ENCODE peak calls at places on chromosomes 2 and 18, in four cellular contexts. One of them, this sample, is unnamed.

GRCh38 chr2:234269769-234270204 is 219.3 kb downstream of the SPP2 start:
- DNase-seq in K562: no peak
- DNase-seq in HepG2: no peak
- DNase-seq in GM12878: no peak
- DNase-seq in this sample: no peak

GRCh38 chr2:84846041-84846663 is 34.7 kb downstream of the TRABD2A start:
- DNase-seq in HepG2: no peak
- DNase-seq in GM12878: no peak
- DNase-seq in K562: no peak
- DNase-seq in this sample: no peak

GRCh38 chr2:1743396-1744150 is 742 bp downstream of the PXDN start:
- DNase-seq in HepG2: no peak
- DNase-seq in GM12878: no peak
- DNase-seq in K562: no peak
- DNase-seq in this sample: peak; percentile 25

GRCh38 chr18:42275949-42276730 is 321.1 kb downstream of the PIK3C3 start:
- DNase-seq in K562: no peak
- DNase-seq in GM12878: no peak
- DNase-seq in HepG2: no peak
- DNase-seq in this sample: no peak

GRCh38 chr2:159855153-159856140 is 57.4 kb upstream of the CD302 start:
- DNase-seq in GM12878: no peak
- DNase-seq in K562: no peak
- DNase-seq in HepG2: no peak
- DNase-seq in this sample: no peak

GRCh38 chr2:110858135-110858737 is 125.9 kb downstream of the ACOXL start:
- DNase-seq in HepG2: no peak
- DNase-seq in K562: no peak
- DNase-seq in GM12878: peak; percentile 69
- DNase-seq in this sample: no peak

GRCh38 chr2:106575955-106576354 is 88.8 kb downstream of the CD8B2 start:
- DNase-seq in GM12878: no peak
- DNase-seq in K562: no peak
- DNase-seq in HepG2: no peak
- DNase-seq in this sample: no peak

GRCh38 chr2:8794923-8795825 is 42.2 kb downstream of the KIDINS220 start:
- DNase-seq in K562: no peak
- DNase-seq in HepG2: no peak
- DNase-seq in GM12878: no peak
- DNase-seq in this sample: no peak

GRCh38 chr2:42446503-42447271 is 47.1 kb downstream of the KCNG3 start:
- DNase-seq in K562: no peak
- DNase-seq in GM12878: no peak
- DNase-seq in HepG2: no peak
- DNase-seq in this sample: no peak

GRCh38 chr2:9800975-9801723 is 42.1 kb upstream of the TAF1B start:
- DNase-seq in HepG2: peak; percentile 30
- DNase-seq in K562: peak; percentile 80
- DNase-seq in GM12878: no peak
- DNase-seq in this sample: no peak

GRCh38 chr2:53438056-53438455 is 329.5 kb upstream of the CHAC2 start:
- DNase-seq in GM12878: no peak
- DNase-seq in HepG2: no peak
- DNase-seq in K562: no peak
- DNase-seq in this sample: no peak

GRCh38 chr2:67234443-67234842 is 162.7 kb upstream of the ETAA1 start:
- DNase-seq in K562: no peak
- DNase-seq in GM12878: no peak
- DNase-seq in HepG2: no peak
- DNase-seq in this sample: peak; percentile 32

GRCh38 chr2:221568299-221568698 is 3.8 kb downstream of the EPHA4 start:
- DNase-seq in HepG2: no peak
- DNase-seq in K562: no peak
- DNase-seq in GM12878: no peak
- DNase-seq in this sample: no peak

GRCh38 chr2:41313082-41313481 is 734.7 kb upstream of the PKDCC start:
- DNase-seq in K562: no peak
- DNase-seq in GM12878: no peak
- DNase-seq in HepG2: no peak
- DNase-seq in this sample: no peak

GRCh38 chr2:240325654-240326031 is 109.8 kb upstream of the GPC1 start:
- DNase-seq in HepG2: no peak
- DNase-seq in GM12878: no peak
- DNase-seq in K562: no peak
- DNase-seq in this sample: no peak

GRCh38 chr18:22282311-22283235 is 113.2 kb downstream of the GATA6 start:
- DNase-seq in GM12878: no peak
- DNase-seq in K562: no peak
- DNase-seq in HepG2: peak; percentile 86
- DNase-seq in this sample: no peak

GRCh38 chr2:86000131-86000937 is 105.4 kb downstream of the POLR1A start:
- DNase-seq in HepG2: no peak
- DNase-seq in GM12878: no peak
- DNase-seq in K562: no peak
- DNase-seq in this sample: no peak

GRCh38 chr2:48306409-48307284 is 223.3 kb upstream of the STON1 start:
- DNase-seq in K562: no peak
- DNase-seq in GM12878: no peak
- DNase-seq in HepG2: no peak
- DNase-seq in this sample: no peak

GRCh38 chr18:76314496-76314895 is 180.5 kb downstream of the ZNF516 start:
- DNase-seq in HepG2: peak; percentile 11
- DNase-seq in GM12878: no peak
- DNase-seq in K562: no peak
- DNase-seq in this sample: no peak

GRCh38 chr2:204109681-204110080 is 173.1 kb downstream of the ICOS start:
- DNase-seq in HepG2: no peak
- DNase-seq in K562: no peak
- DNase-seq in GM12878: no peak
- DNase-seq in this sample: peak; percentile 9

GRCh38 chr2:58604096-58604495 is 363.0 kb upstream of the FANCL start:
- DNase-seq in GM12878: no peak
- DNase-seq in K562: no peak
- DNase-seq in HepG2: no peak
- DNase-seq in this sample: no peak

GRCh38 chr2:33931164-33931563 is 332.1 kb upstream of the FAM98A start:
- DNase-seq in K562: no peak
- DNase-seq in HepG2: no peak
- DNase-seq in GM12878: no peak
- DNase-seq in this sample: no peak

GRCh38 chr2:33929467-33929866 is 330.4 kb upstream of the FAM98A start:
- DNase-seq in HepG2: no peak
- DNase-seq in GM12878: peak; percentile 33
- DNase-seq in K562: no peak
- DNase-seq in this sample: no peak

GRCh38 chr2:33933203-33933602 is 334.1 kb upstream of the FAM98A start:
- DNase-seq in HepG2: no peak
- DNase-seq in GM12878: no peak
- DNase-seq in K562: no peak
- DNase-seq in this sample: no peak
- TF ChIP-seq TARDBP in HepG2: no peak
- TF ChIP-seq TARDBP in GM12878: no peak
- TF ChIP-seq TARDBP in K562: no peak
- TF ChIP-seq TARDBP in this sample: no peak

GRCh38 chr2:20427931-20428526 is 18.8 kb upstream of the RHOB start:
- DNase-seq in HepG2: no peak
- DNase-seq in K562: no peak
- DNase-seq in GM12878: no peak
- DNase-seq in this sample: no peak

GRCh38 chr2:20430461-20431302 is 16.2 kb upstream of the RHOB start:
- DNase-seq in GM12878: no peak
- DNase-seq in K562: peak; percentile 39
- DNase-seq in HepG2: no peak
- DNase-seq in this sample: no peak

GRCh38 chr2:20430035-20430434 is 16.8 kb upstream of the RHOB start:
- DNase-seq in GM12878: no peak
- DNase-seq in K562: no peak
- DNase-seq in HepG2: no peak
- DNase-seq in this sample: no peak

GRCh38 chr2:20428717-20429490 is 18.0 kb upstream of the RHOB start:
- DNase-seq in HepG2: no peak
- DNase-seq in GM12878: no peak
- DNase-seq in K562: no peak
- DNase-seq in this sample: no peak

GRCh38 chr2:20429528-20429927 is 17.3 kb upstream of the RHOB start:
- DNase-seq in HepG2: no peak
- DNase-seq in K562: no peak
- DNase-seq in GM12878: no peak
- DNase-seq in this sample: no peak
- TF ChIP-seq TARDBP in HepG2: no peak
- TF ChIP-seq TARDBP in K562: no peak
- TF ChIP-seq TARDBP in GM12878: no peak
- TF ChIP-seq TARDBP in this sample: no peak

GRCh38 chr2:239147376-239147775 is 253.4 kb downstream of the HDAC4 start:
- DNase-seq in GM12878: no peak
- DNase-seq in HepG2: no peak
- DNase-seq in K562: no peak
- DNase-seq in this sample: no peak
- TF ChIP-seq TARDBP in GM12878: no peak
- TF ChIP-seq TARDBP in HepG2: no peak
- TF ChIP-seq TARDBP in K562: no peak
- TF ChIP-seq TARDBP in this sample: no peak

DNA sequence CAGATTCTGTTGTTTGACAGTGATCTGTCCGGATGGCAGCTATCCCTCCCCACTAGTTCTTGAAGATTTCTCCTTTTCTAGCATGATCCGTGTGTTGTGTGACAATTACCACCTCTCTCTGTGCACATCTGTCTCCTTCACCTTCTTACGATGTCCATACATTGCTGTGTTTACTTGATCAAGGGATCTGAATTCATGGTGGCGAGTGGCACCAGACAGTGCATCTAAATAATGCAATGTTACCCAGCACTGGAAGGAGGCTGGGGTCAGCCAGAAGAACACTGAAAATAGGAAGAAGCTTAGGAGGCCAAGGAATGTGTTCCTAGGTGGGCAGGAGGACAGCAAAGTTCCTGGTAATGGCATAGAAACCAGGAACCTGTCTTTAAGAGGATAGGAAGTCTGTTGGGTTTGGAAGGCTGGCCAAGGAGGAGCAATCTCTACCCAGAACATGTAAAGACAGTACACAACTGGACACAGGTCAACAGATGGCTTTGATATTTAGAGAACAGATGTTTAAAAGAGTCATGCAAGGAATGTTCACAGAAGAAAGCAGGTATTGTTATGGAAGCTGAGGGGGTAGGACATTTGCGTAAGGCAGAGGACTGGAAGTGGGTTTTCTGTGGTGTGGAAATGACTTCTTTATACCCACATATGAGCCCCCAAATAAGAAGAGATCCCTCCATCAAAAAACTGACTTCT is 126.4 kb downstream of the HRH4 start:
- DNase-seq in GM12878: no peak
- DNase-seq in HepG2: no peak
- DNase-seq in K562: no peak
- DNase-seq in this sample: no peak
- TF ChIP-seq TARDBP in GM12878: no peak
- TF ChIP-seq TARDBP in HepG2: no peak
- TF ChIP-seq TARDBP in K562: no peak
- TF ChIP-seq TARDBP in this sample: no peak

DNA sequence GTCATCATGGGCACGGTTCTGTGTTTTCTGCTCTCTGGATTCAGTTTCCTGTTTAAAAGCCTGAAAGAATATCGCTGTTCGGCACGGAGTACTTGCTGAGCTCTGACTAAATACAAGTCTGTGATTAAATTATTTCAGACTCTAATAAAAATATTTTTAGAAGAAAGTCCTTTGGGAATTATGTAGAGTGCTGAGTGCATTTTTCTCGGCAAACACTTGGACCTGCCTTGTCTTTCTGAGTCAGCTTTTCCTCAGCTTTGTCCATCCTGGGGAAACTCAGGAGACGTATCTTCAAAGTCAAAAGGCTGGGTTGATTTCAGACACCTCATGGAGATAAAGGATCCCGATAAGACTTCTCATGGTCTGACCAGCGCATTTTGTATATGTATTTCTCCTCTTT is 45.9 kb downstream of the IL1R2 start:
- DNase-seq in K562: no peak
- DNase-seq in HepG2: no peak
- DNase-seq in GM12878: no peak
- DNase-seq in this sample: no peak
- TF ChIP-seq TARDBP in K562: no peak
- TF ChIP-seq TARDBP in HepG2: no peak
- TF ChIP-seq TARDBP in GM12878: no peak
- TF ChIP-seq TARDBP in this sample: no peak

DNA sequence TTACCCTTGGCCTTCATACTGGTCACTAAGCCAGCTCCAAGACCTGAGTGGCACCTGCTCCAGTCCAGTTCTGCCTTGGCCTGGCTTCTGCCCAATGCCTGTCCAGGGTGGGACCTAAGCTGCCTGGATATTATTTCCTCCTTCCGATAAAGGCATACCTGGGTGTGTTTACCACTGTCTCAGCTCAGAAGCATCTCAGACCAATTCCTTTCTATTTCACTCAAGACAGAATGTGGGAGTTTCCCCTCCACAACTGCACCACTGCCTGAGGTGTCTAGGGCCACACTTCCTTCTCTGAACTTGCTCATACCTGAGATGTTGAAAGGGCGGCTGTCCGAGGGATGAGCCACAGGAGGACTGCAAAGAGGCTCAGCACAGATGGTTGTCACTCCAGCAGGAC is 18.4 kb upstream of the CAB39 start:
- DNase-seq in HepG2: no peak
- DNase-seq in K562: no peak
- DNase-seq in GM12878: no peak
- DNase-seq in this sample: no peak
- TF ChIP-seq TARDBP in HepG2: no peak
- TF ChIP-seq TARDBP in K562: no peak
- TF ChIP-seq TARDBP in GM12878: no peak
- TF ChIP-seq TARDBP in this sample: no peak

GRCh38 chr2:25323612-25324189 is 18.0 kb downstream of the DNMT3A start:
- DNase-seq in HepG2: no peak
- DNase-seq in K562: no peak
- DNase-seq in GM12878: no peak
- DNase-seq in this sample: no peak
- TF ChIP-seq TARDBP in HepG2: no peak
- TF ChIP-seq TARDBP in K562: no peak
- TF ChIP-seq TARDBP in GM12878: no peak
- TF ChIP-seq TARDBP in this sample: no peak

GRCh38 chr18:40868110-40868858 is 1086.8 kb upstream of the PIK3C3 start:
- DNase-seq in K562: no peak
- DNase-seq in HepG2: peak; percentile 3
- DNase-seq in GM12878: no peak
- DNase-seq in this sample: no peak
- TF ChIP-seq TARDBP in K562: no peak
- TF ChIP-seq TARDBP in HepG2: no peak
- TF ChIP-seq TARDBP in GM12878: no peak
- TF ChIP-seq TARDBP in this sample: no peak

DNA sequence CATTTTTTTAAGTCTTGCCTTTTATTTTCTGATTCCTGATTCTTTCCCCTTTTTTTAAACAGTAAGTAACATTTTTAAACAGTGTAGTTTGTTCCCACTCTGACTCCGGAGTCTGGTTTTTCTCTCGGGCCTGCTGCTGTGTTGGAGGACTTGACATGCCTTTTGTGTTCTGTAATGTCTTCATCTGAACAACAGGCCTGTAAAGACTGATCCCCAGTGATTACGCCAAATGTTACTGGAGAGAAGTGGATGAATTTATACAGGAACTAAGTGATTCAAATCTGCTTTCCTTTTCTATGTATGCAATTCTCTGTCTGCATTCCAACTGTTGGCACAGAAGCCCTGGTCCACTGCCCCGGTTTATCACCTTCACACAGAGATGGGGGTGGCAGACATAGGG is 54.3 kb upstream of the RMDN2 start:
- DNase-seq in GM12878: no peak
- DNase-seq in HepG2: no peak
- DNase-seq in K562: no peak
- DNase-seq in this sample: no peak
- TF ChIP-seq TARDBP in GM12878: no peak
- TF ChIP-seq TARDBP in HepG2: no peak
- TF ChIP-seq TARDBP in K562: no peak
- TF ChIP-seq TARDBP in this sample: no peak